ENCODE peak calls at places on chromosomes 12 and 14, in seven cellular contexts. O is Kasumi-1, Q is SHP77, Z is sciatic nerve, E is body of pancreas, T is upper lobe of right lung, U is GM12891. N is an unnamed sample.

GRCh38 chr14:41201721-41202120 is 405.0 kb upstream of the LRFN5 start:
- DNase-seq in O (no peak), Q (no peak), Z (no peak), E (no peak), T (no peak), U (no peak), N (no peak)

GRCh38 chr12:121093487-121093891 is 39.2 kb upstream of the P2RX7 start:
- DNase-seq in O (no peak), Q (no peak), Z (no peak), E (no peak), T (no peak), U (no peak), N (no peak)

GRCh38 chr12:28865776-28866175 is 283.3 kb upstream of the FAR2 start:
- DNase-seq in O (no peak), Q (no peak), Z (no peak), E (no peak), T (no peak), U (no peak), N (no peak)

GRCh38 chr14:72443991-72444431 is 449.9 kb downstream of the DPF3 start:
- DNase-seq in O (peak), Q (no peak), Z (no peak), E (no peak), T (no peak), U (no peak), N (no peak)

GRCh38 chr14:103522649-103523582 is at the start of gene CKB:
- DNase-seq in O (peak), Q (peak), Z (no peak), E (peak), T (peak), U (no peak), N (no peak)

GRCh38 chr12:47648056-47648579 is 57.7 kb downstream of the RPAP3 start:
- DNase-seq in O (no peak), Q (no peak), Z (no peak), E (no peak), T (no peak), U (no peak), N (no peak)

GRCh38 chr14:76351941-76352340 is 24.0 kb upstream of the ESRRB start:
- DNase-seq in O (no peak), Q (no peak), Z (no peak), E (no peak), T (no peak), U (no peak), N (no peak)

GRCh38 chr12:121196902-121197301 is 13.0 kb upstream of the P2RX4 start:
- DNase-seq in O (peak), Q (no peak), Z (no peak), E (no peak), T (no peak), U (no peak), N (no peak)

GRCh38 chr14:96479435-96480146 is 22.6 kb upstream of the PAPOLA start:
- DNase-seq in O (no peak), Q (peak), Z (no peak), E (no peak), T (no peak), U (no peak), N (no peak)

GRCh38 chr12:123502163-123502562 is 31.4 kb downstream of the RILPL1 start:
- DNase-seq in O (no peak), Q (no peak), Z (no peak), E (no peak), T (no peak), U (no peak), N (no peak)

GRCh38 chr12:125797421-125798175 is 732.4 kb downstream of the AACS start:
- DNase-seq in O (no peak), Q (no peak), Z (no peak), E (no peak), T (no peak), U (no peak), N (no peak)

GRCh38 chr14:103692159-103692558 is 23.1 kb downstream of the XRCC3 start:
- DNase-seq in O (no peak), Q (no peak), Z (peak), E (no peak), T (peak), U (no peak), N (peak)

GRCh38 chr12:75289678-75290200 is 40.4 kb downstream of the CAPS2 start:
- DNase-seq in O (peak), Q (no peak), Z (no peak), E (no peak), T (no peak), U (no peak), N (no peak)

GRCh38 chr14:77141592-77142288 is at the start of gene ZDHHC22:
- DNase-seq in O (no peak), Q (peak), Z (no peak), E (no peak), T (no peak), U (no peak), N (no peak)

GRCh38 chr12:22333751-22334695 is 484 bp downstream of the ST8SIA1 start:
- DNase-seq in O (no peak), Q (no peak), Z (peak), E (no peak), T (no peak), U (no peak), N (no peak)

GRCh38 chr14:53389207-53389606 is 236.1 kb upstream of the DDHD1 start:
- DNase-seq in O (no peak), Q (no peak), Z (no peak), E (no peak), T (no peak), U (no peak), N (no peak)

GRCh38 chr12:46174919-46175318 is 93.9 kb downstream of the SLC38A1 start:
- DNase-seq in O (no peak), Q (no peak), Z (no peak), E (no peak), T (no peak), U (no peak), N (no peak)

GRCh38 chr14:66530526-66530925 is 22.6 kb downstream of the GPHN start:
- DNase-seq in O (no peak), Q (no peak), Z (no peak), E (no peak), T (no peak), U (no peak), N (no peak)

GRCh38 chr14:70048313-70048654 is 140.5 kb downstream of the SLC8A3 start:
- DNase-seq in O (no peak), Q (no peak), Z (no peak), E (no peak), T (no peak), U (no peak), N (no peak)

GRCh38 chr12:87924149-87924548 is 105.1 kb downstream of the C12orf50 start:
- DNase-seq in O (no peak), Q (no peak), Z (no peak), E (no peak), T (no peak), U (no peak), N (no peak)

GRCh38 chr12:40794087-40794486 is 101.8 kb downstream of the CNTN1 start:
- DNase-seq in O (no peak), Q (no peak), Z (no peak), E (no peak), T (no peak), U (no peak), N (no peak)

GRCh38 chr14:69662636-69663321 is 51.4 kb downstream of the SUSD6 start:
- DNase-seq in O (no peak), Q (no peak), Z (no peak), E (no peak), T (no peak), U (no peak), N (no peak)

GRCh38 chr12:91967590-91967989 is 178.1 kb downstream of the BTG1 start:
- DNase-seq in O (no peak), Q (no peak), Z (no peak), E (no peak), T (no peak), U (no peak), N (no peak)

GRCh38 chr14:56592746-56593544 is 13.3 kb downstream of the TMEM260 start:
- DNase-seq in O (no peak), Q (no peak), Z (no peak), E (no peak), T (no peak), U (no peak), N (no peak)

GRCh38 chr12:124752437-124753229 is 111.0 kb downstream of the SCARB1 start:
- DNase-seq in O (no peak), Q (no peak), Z (no peak), E (no peak), T (no peak), U (no peak), N (no peak)

GRCh38 chr12:75889214-75889613 is 142.4 kb downstream of the PHLDA1 start:
- DNase-seq in O (no peak), Q (no peak), Z (no peak), E (no peak), T (no peak), U (no peak), N (no peak)

GRCh38 chr12:88952543-88952942 is 372.3 kb upstream of the KITLG start:
- DNase-seq in O (no peak), Q (peak), Z (no peak), E (peak), T (no peak), U (no peak), N (no peak)

GRCh38 chr12:7093892-7094291 is 1.6 kb upstream of the C1R start:
- DNase-seq in O (no peak), Q (no peak), Z (peak), E (no peak), T (peak), U (no peak), N (no peak)

GRCh38 chr12:58645946-58646345 is 274.4 kb downstream of the LRIG3 start:
- DNase-seq in O (no peak), Q (no peak), Z (no peak), E (no peak), T (no peak), U (no peak), N (no peak)

GRCh38 chr12:67710582-67710981 is 62.0 kb downstream of the DYRK2 start:
- DNase-seq in O (peak), Q (no peak), Z (no peak), E (peak), T (no peak), U (no peak), N (no peak)

GRCh38 chr12:57166971-57167371 is 19.6 kb upstream of the LRP1-AS start:
- DNase-seq in O (no peak), Q (no peak), Z (no peak), E (no peak), T (no peak), U (no peak), N (no peak)

GRCh38 chr14:50319293-50319692 is 7.2 kb downstream of the DMAC2L start:
- DNase-seq in O (no peak), Q (no peak), Z (no peak), E (no peak), T (no peak), U (no peak), N (no peak)

GRCh38 chr14:63492391-63492790 is 50.8 kb downstream of the PPP2R5E start:
- DNase-seq in O (no peak), Q (no peak), Z (no peak), E (no peak), T (no peak), U (no peak), N (no peak)

GRCh38 chr12:63906876-63907275 is 62.4 kb downstream of the SRGAP1 start:
- DNase-seq in O (no peak), Q (no peak), Z (no peak), E (no peak), T (no peak), U (no peak), N (no peak)